ENCODE peak calls at places on chromosomes 7 and 10, in seven cellular contexts. One of them, this sample, is unnamed.

GRCh38 chr7:99312316-99313203 is 13.1 kb upstream of the ARPC1A start:
- DNase-seq in neuronal stem cell: peak
- DNase-seq in H9: peak
- DNase-seq in mesendoderm: peak
- DNase-seq in IMR-90: peak
- DNase-seq in trophoblast cell: peak
- DNase-seq in H1: peak
- DNase-seq in this sample: peak

GRCh38 chr10:33125522-33125921 is 167.5 kb upstream of the ITGB1 start:
- DNase-seq in neuronal stem cell: no peak
- DNase-seq in H9: no peak
- DNase-seq in mesendoderm: no peak
- DNase-seq in IMR-90: no peak
- DNase-seq in trophoblast cell: no peak
- DNase-seq in H1: no peak
- DNase-seq in this sample: no peak

GRCh38 chr10:99975106-99975829 is 34.5 kb downstream of the DNMBP start:
- DNase-seq in neuronal stem cell: no peak
- DNase-seq in H9: no peak
- DNase-seq in mesendoderm: no peak
- DNase-seq in IMR-90: no peak
- DNase-seq in trophoblast cell: no peak
- DNase-seq in H1: no peak
- DNase-seq in this sample: no peak

GRCh38 chr7:75575488-75576112 is 83.5 kb downstream of the SPDYE5 start:
- DNase-seq in neuronal stem cell: no peak
- DNase-seq in H9: no peak
- DNase-seq in mesendoderm: no peak
- DNase-seq in IMR-90: no peak
- DNase-seq in trophoblast cell: no peak
- DNase-seq in H1: no peak
- DNase-seq in this sample: no peak

GRCh38 chr7:36473454-36474282 is 84.0 kb downstream of the ANLN start:
- DNase-seq in neuronal stem cell: peak
- DNase-seq in H9: peak
- DNase-seq in mesendoderm: peak
- DNase-seq in IMR-90: no peak
- DNase-seq in trophoblast cell: peak
- DNase-seq in H1: peak
- DNase-seq in this sample: no peak

GRCh38 chr7:17599733-17600685 is 301.6 kb downstream of the AHR start:
- DNase-seq in neuronal stem cell: no peak
- DNase-seq in H9: no peak
- DNase-seq in mesendoderm: no peak
- DNase-seq in IMR-90: peak
- DNase-seq in trophoblast cell: peak
- DNase-seq in H1: no peak
- DNase-seq in this sample: peak

GRCh38 chr7:17274551-17275245 is 23.8 kb upstream of the AHR start:
- DNase-seq in neuronal stem cell: no peak
- DNase-seq in H9: no peak
- DNase-seq in mesendoderm: no peak
- DNase-seq in IMR-90: peak
- DNase-seq in trophoblast cell: no peak
- DNase-seq in H1: no peak
- DNase-seq in this sample: peak

GRCh38 chr10:45407542-45407941 is 33.5 kb downstream of the ALOX5 start:
- DNase-seq in neuronal stem cell: no peak
- DNase-seq in H9: no peak
- DNase-seq in mesendoderm: peak
- DNase-seq in IMR-90: no peak
- DNase-seq in trophoblast cell: no peak
- DNase-seq in H1: no peak
- DNase-seq in this sample: no peak

GRCh38 chr7:128422856-128423255 is 13.1 kb upstream of the IMPDH1 start:
- DNase-seq in neuronal stem cell: no peak
- DNase-seq in H9: no peak
- DNase-seq in mesendoderm: no peak
- DNase-seq in IMR-90: no peak
- DNase-seq in trophoblast cell: no peak
- DNase-seq in H1: no peak
- DNase-seq in this sample: no peak

GRCh38 chr10:25125151-25125550 is 49.6 kb upstream of the GPR158 start:
- DNase-seq in neuronal stem cell: peak
- DNase-seq in H9: peak
- DNase-seq in mesendoderm: peak
- DNase-seq in IMR-90: no peak
- DNase-seq in trophoblast cell: no peak
- DNase-seq in H1: peak
- DNase-seq in this sample: no peak

GRCh38 chr10:124003481-124004371 is 89.7 kb downstream of the CHST15 start:
- DNase-seq in neuronal stem cell: no peak
- DNase-seq in H9: no peak
- DNase-seq in mesendoderm: no peak
- DNase-seq in IMR-90: no peak
- DNase-seq in trophoblast cell: no peak
- DNase-seq in H1: peak
- DNase-seq in this sample: no peak
- H3K4ac ChIP-seq in neuronal stem cell: no peak
- H3K4ac ChIP-seq in H9: no peak
- H3K4ac ChIP-seq in mesendoderm: no peak
- H3K4ac ChIP-seq in IMR-90: no peak
- H3K4ac ChIP-seq in trophoblast cell: no peak
- H3K4ac ChIP-seq in H1: no peak
- H3K4ac ChIP-seq in this sample: no peak

DNA sequence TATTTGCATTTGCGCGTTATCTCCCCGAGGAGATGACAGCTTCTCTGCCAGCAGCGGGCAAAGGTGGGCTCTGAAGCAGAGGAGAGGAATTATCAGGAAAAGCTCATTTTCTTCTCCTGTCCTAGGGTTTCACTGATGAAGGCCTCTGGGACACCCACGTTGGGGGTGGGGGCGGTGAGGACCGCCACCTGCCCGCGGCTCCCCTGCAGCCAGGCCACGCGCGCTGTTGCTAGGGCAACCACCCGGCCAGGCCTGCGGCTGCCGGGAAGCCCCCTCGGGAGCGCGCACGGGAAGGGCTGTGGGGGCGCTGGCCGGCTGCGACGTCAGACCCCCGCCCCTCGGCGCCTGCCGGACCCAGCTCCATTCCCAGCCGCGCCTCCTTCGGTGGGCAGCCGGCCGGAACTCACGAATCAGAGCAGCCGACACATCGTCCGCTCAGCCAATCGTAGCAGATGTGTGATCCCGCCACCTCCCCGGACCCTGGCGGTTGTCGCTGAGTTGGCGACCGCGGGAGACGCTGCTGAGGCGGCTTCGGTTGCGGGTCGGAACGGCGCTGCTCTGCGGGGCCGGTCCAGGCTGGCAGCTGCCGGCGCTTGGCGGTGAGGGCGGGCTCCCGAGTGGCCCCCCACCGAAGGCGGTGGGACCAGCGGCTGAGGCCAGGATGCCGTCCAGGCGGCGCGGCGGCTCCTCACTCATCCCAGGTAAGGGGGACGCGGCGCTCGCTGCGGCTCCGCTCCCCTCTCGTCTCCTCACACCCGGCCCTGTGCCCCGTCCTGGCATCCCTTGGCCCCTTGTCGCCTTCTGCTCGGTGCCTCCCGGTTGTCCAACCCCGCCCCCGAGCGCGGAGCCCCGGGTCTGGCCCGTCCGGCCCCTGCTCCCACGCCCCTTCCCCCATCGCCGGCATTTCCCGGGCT is at the start of gene TPST1:
- DNase-seq in neuronal stem cell: peak
- DNase-seq in H9: peak
- DNase-seq in mesendoderm: peak
- DNase-seq in IMR-90: peak
- DNase-seq in trophoblast cell: peak
- DNase-seq in H1: peak
- DNase-seq in this sample: peak
- H3K4ac ChIP-seq in neuronal stem cell: no peak
- H3K4ac ChIP-seq in H9: no peak
- H3K4ac ChIP-seq in mesendoderm: no peak
- H3K4ac ChIP-seq in IMR-90: peak
- H3K4ac ChIP-seq in trophoblast cell: peak
- H3K4ac ChIP-seq in H1: no peak
- H3K4ac ChIP-seq in this sample: peak

GRCh38 chr7:22386206-22386858 is 29.4 kb upstream of the RAPGEF5 start:
- DNase-seq in neuronal stem cell: no peak
- DNase-seq in H9: no peak
- DNase-seq in mesendoderm: no peak
- DNase-seq in IMR-90: no peak
- DNase-seq in trophoblast cell: no peak
- DNase-seq in H1: no peak
- DNase-seq in this sample: no peak
- H3K4ac ChIP-seq in neuronal stem cell: no peak
- H3K4ac ChIP-seq in H9: no peak
- H3K4ac ChIP-seq in mesendoderm: no peak
- H3K4ac ChIP-seq in IMR-90: no peak
- H3K4ac ChIP-seq in trophoblast cell: no peak
- H3K4ac ChIP-seq in H1: no peak
- H3K4ac ChIP-seq in this sample: no peak

DNA sequence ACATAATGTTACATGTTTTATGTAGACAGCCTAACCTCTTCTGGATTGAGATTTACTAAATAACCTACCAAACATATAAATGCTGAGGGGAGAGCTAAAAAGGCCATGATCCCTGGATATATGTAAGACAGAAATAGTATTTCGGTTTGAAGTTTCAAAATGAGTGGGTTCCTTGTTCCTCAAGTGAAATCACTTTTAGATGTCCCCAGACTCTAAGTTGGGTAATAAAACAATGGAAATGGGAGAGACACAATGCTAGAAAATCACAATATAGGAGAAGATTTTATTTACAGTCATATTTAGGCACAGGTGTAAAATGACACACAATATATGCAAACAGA is 56.5 kb downstream of the SHTN1 start:
- DNase-seq in neuronal stem cell: no peak
- DNase-seq in H9: no peak
- DNase-seq in mesendoderm: no peak
- DNase-seq in IMR-90: no peak
- DNase-seq in trophoblast cell: no peak
- DNase-seq in H1: no peak
- DNase-seq in this sample: no peak
- H3K4ac ChIP-seq in neuronal stem cell: no peak
- H3K4ac ChIP-seq in H9: no peak
- H3K4ac ChIP-seq in mesendoderm: no peak
- H3K4ac ChIP-seq in IMR-90: no peak
- H3K4ac ChIP-seq in trophoblast cell: no peak
- H3K4ac ChIP-seq in H1: no peak
- H3K4ac ChIP-seq in this sample: no peak

DNA sequence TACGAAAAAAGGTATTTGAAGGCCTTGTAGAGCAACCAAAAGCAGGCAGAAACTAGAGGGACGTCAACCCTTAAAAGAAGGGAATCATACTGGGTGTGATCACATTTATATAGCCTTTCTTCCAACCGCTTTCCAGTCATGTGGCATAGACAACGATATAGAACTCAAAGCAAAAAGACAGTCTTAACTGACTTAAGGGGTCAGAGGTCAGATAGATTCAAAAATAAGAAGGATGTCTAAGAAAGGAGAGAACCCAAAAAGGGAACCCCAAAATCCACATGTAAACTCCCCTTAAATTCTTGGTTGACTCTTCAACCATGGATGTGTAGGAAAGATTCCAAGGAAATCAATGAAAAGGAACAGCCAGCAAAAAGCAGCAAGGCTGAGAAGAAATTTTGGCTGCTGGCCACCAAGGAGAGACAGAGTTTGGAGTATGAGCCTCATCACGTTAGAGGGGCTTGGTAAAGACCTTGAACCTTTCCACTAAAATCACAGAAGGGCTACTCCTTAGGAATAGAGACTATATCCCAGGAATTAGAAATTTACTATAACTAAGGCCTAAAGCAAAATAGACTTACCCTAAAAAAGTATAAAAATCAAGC is 8.6 kb downstream of the BCAP29 start:
- DNase-seq in neuronal stem cell: no peak
- DNase-seq in H9: no peak
- DNase-seq in mesendoderm: no peak
- DNase-seq in IMR-90: no peak
- DNase-seq in trophoblast cell: no peak
- DNase-seq in H1: no peak
- DNase-seq in this sample: no peak
- H3K4ac ChIP-seq in neuronal stem cell: no peak
- H3K4ac ChIP-seq in H9: no peak
- H3K4ac ChIP-seq in mesendoderm: no peak
- H3K4ac ChIP-seq in IMR-90: no peak
- H3K4ac ChIP-seq in trophoblast cell: no peak
- H3K4ac ChIP-seq in H1: no peak
- H3K4ac ChIP-seq in this sample: no peak